ENCODE peak calls at places on chromosomes 7 and 10, in seven cellular contexts. Q is GM23338, U is tibial artery, S is HCT116, T is PC-3, J is left ventricle myocardium inferior, A is breast epithelium. M is an unnamed sample.

GRCh38 chr7:32279500-32279899 is 209.3 kb upstream of the PDE1C start:
- DNase-seq in Q (no peak), A (no peak), S (no peak), J (no peak), T (no peak), U (no peak), M (no peak)

GRCh38 chr7:140003913-140004382 is 58.8 kb downstream of the PARP12 start:
- DNase-seq in J (no peak), S (peak; percentile 47), A (no peak), U (no peak), T (peak; percentile 86), Q (peak; percentile 90), M (no peak)

GRCh38 chr10:6755891-6756460 is 175.9 kb upstream of the PRKCQ start:
- DNase-seq in J (no peak), A (no peak), S (no peak), T (no peak), U (no peak), Q (no peak), M (no peak)

GRCh38 chr10:13891542-13892431 is 305.0 kb downstream of the PRPF18 start:
- DNase-seq in Q (peak; percentile 63), S (no peak), T (peak; percentile 25), A (no peak), U (no peak), J (peak; percentile 35), M (no peak)

GRCh38 chr10:118725784-118726507 is 28.8 kb downstream of the CACUL1 start:
- DNase-seq in A (no peak), Q (no peak), U (no peak), T (peak; percentile 18), J (no peak), S (no peak), M (no peak)

GRCh38 chr7:91193141-91193540 is 71.1 kb upstream of the FZD1 start:
- DNase-seq in S (no peak), U (no peak), T (no peak), J (no peak), Q (no peak), A (no peak), M (no peak)

GRCh38 chr7:106611911-106612310 is 49.0 kb downstream of the CCDC71L start:
- DNase-seq in J (no peak), A (peak; percentile 24), U (no peak), S (no peak), Q (no peak), T (peak; percentile 57), M (no peak)

GRCh38 chr7:151402029-151402835 is 7.6 kb downstream of the WDR86 start:
- DNase-seq in S (no peak), A (no peak), T (no peak), J (no peak), Q (peak; percentile 44), U (no peak), M (no peak)

GRCh38 chr10:5488272-5489161 is 10.9 kb downstream of the CALML5 start:
- DNase-seq in J (no peak), A (peak; percentile 92), T (peak; percentile 80), Q (peak; percentile 38), U (no peak), S (peak; percentile 7), M (no peak)

GRCh38 chr10:90865400-90865799 is 6.4 kb upstream of the RPP30 start:
- DNase-seq in A (no peak), S (no peak), T (peak; percentile 15), U (no peak), J (no peak), Q (peak; percentile 19), M (no peak)

DNA sequence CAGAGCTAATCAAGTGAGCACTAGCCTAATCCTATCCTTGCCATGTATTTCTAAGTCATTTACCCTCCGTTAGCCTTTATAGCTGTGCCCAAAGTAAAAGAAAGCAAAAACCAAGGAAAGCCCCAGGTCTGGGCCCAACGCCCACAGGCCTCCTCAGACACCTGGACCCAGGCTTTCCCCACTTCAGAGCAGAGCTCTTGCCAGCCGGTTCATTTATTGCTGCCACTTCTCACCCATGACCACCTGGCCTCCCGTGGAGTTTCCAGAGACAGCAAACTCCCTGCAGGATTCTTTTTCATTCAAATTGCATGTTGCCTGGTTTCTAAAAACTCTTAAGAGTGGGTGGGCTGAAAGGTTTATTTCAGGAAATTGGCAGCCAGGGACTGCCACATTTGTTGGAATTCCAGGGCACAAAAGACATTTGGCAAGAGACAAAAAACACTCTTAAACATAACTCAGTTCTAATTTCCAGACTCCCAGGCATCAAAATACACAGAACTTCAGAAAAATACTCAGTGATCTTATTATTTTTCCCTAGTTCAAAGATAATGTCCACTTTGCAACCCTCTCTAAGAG is 4.7 kb downstream of the VOPP1 start:
- DNase-seq in Q (no peak), U (no peak), S (no peak), J (no peak), T (no peak), A (no peak), M (no peak)
- H3K4me1 ChIP-seq in Q (peaks cover 85% of the 10 kb centered on the region), U (peaks cover 41% of the 10 kb centered on the region), S (peaks cover 34% of the 10 kb centered on the region), J (peaks cover 58% of the 10 kb centered on the region), T (peaks cover 41% of the 10 kb centered on the region), A (no peaks in the 10 kb centered on the region), M (peaks cover 68% of the 10 kb centered on the region)

GRCh38 chr7:80858141-80858903 is 60.5 kb downstream of the SEMA3C start:
- DNase-seq in T (peak; percentile 35), Q (no peak), S (no peak), A (no peak), U (no peak), J (no peak), M (no peak)

GRCh38 chr7:80856769-80857168 is 62.1 kb downstream of the SEMA3C start:
- DNase-seq in U (no peak), Q (no peak), S (no peak), A (no peak), T (no peak), J (no peak), M (no peak)

DNA sequence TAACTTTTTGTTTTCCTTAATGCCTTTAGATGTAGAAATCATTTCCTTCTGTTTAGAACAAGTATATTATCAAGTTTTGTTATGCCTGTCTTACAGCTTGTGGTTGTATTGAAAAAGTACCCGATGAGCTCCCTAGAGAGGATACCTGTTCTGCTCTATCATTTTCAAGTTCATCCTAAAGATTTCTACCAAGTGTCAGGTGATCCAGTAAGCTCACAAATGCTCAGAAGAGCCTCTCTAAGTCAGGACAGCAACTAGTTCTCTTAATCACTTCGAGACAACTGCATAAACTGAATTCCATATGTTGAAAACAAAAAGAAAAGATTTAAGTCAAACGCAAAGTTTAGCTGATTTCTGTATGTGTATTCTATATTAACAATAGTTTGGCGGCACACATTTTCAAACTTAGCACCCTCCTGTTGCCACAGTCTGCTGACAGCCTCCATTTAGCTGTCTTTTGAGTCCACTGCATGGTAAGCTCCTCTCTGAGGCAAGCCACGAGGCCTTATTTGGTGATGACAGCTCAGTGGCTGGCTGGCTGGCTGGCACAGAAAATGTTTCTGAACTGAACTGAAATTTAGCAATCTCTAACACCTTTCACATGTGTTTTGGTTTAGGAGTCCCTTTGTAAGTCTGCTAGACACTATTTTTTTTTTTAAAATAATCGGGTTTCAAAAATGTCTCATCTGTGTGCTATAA is 59.4 kb downstream of the SEMA3C start:
- DNase-seq in S (no peak), J (peak; percentile 21), U (peak; percentile 76), T (no peak), Q (no peak), A (peak; percentile 80), M (no peak)
- H3K27me3 ChIP-seq in S (no peaks in the 10 kb centered on the region), J (no peaks in the 10 kb centered on the region), U (no peaks in the 10 kb centered on the region), T (no peaks in the 10 kb centered on the region), Q (no peaks in the 10 kb centered on the region), A (no peaks in the 10 kb centered on the region), M (no peaks in the 10 kb centered on the region)

GRCh38 chr10:102433619-102434046 is 1.3 kb upstream of the CUEDC2 start:
- DNase-seq in U (no peak), A (no peak), S (no peak), T (no peak), Q (no peak), J (no peak), M (no peak)
- H3K4me3 ChIP-seq in U (no peak overlapping the region), A (no peak overlapping the region), S (no peak overlapping the region), T (no peak overlapping the region), Q (no peak overlapping the region), J (no peak overlapping the region), M (peak overlapping the region; percentile 23)

DNA sequence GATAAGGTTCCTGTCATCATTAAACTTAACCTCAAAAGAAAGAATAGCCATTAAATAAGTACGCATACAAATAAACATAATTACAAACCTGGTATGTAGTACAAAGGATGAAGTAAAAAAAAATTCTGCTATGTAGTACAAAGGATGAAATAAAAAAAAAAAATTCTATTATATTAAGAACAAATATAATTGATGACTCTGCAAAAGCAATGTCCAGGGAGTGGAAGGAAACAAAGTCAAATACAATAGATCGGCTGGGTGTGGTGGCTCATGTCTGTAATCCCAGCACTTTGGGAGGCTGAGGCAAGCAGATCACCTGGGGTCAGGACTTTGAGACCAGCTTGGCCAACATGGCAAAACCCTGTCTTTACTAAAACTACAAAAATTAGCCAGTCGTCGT is 56.9 kb downstream of the ABI1 start:
- DNase-seq in A (no peak), Q (no peak), S (no peak), J (no peak), T (no peak), U (no peak), M (no peak)
- H3K4me1 ChIP-seq in A (no peaks in the 10 kb centered on the region), Q (peaks cover 42% of the 10 kb centered on the region), S (no peaks in the 10 kb centered on the region), J (peaks cover 69% of the 10 kb centered on the region), T (peaks cover 7% of the 10 kb centered on the region), U (peaks cover 33% of the 10 kb centered on the region), M (peaks cover 53% of the 10 kb centered on the region)

GRCh38 chr10:33335550-33335799 is 1.0 kb upstream of the NRP1 start:
- DNase-seq in T (peak; percentile 98), U (no peak), J (peak; percentile 54), A (no peak), Q (peak; percentile 24), S (no peak), M (no peak)
- H3K27me3 ChIP-seq in T (no peaks in the 10 kb centered on the region), U (no peaks in the 10 kb centered on the region), J (no peaks in the 10 kb centered on the region), A (no peaks in the 10 kb centered on the region), Q (peaks cover 76% of the 10 kb centered on the region), S (peaks cover 13% of the 10 kb centered on the region), M (peaks cover 38% of the 10 kb centered on the region)

DNA sequence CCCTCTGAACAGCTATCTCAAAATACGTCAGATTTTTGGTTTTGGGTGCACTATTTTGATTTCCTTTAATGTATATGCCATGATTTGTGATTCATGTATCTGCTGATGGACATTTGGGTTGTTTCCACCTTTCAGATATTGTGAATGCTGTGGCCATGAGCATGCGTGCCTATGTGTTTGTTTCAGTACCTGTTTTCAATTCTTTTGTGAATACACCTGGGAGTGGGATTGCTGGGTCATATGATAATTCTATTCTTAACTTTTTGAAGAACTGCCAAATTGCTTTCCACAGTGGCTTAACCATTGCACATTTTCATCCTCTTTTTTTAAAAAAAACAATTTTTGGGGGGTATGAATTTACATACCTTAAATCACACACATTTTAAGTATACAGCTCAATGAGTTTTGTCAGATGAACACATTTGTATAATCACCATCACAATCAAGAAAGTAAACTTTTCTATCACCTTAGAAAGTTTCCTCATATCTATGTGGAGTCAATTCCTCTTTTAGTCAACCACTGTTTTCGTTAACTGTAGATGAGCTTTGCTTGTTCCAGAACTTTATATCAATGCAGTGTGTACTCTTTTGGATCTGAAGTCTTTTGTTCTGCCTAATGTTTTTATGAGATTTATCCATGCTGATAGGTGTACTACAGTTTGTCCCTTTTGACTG is 36.9 kb downstream of the CYP26A1 start:
- DNase-seq in S (no peak), U (no peak), J (no peak), T (no peak), A (no peak), Q (no peak), M (no peak)
- H3K4me3 ChIP-seq in S (no peak overlapping the region), U (no peak overlapping the region), J (no peak overlapping the region), T (no peak overlapping the region), A (no peak overlapping the region), Q (no peak overlapping the region), M (no peak overlapping the region)